ENCODE peak calls at places on chromosomes 13 and 19, in nine cellular contexts. W, J, Z, I, F, N, D, P and V are unnamed samples.

GRCh38 chr13:102651892-102652291 is 43.0 kb downstream of the METTL21C start:
- DNase-seq in W (no peak), J (no peak), Z (no peak), I (peak; percentile 83), F (no peak), N (peak; percentile 22), D (no peak), P (peak; percentile 75), V (no peak)

GRCh38 chr19:35582760-35583159 is 3.2 kb upstream of the PMIS2 start:
- DNase-seq in W (no peak), J (no peak), Z (no peak), I (no peak), F (no peak), N (no peak), D (no peak), P (no peak), V (no peak)

GRCh38 chr13:44894001-44894770 is 95.1 kb downstream of the NUFIP1 start:
- DNase-seq in W (no peak), J (no peak), Z (no peak), I (no peak), F (no peak), N (no peak), D (no peak), P (no peak), V (no peak)

GRCh38 chr13:48579167-48579918 is 46.5 kb upstream of the RCBTB2 start:
- DNase-seq in W (no peak), J (no peak), Z (no peak), I (no peak), F (peak; percentile 64), N (no peak), D (no peak), P (no peak), V (peak; percentile 57)

GRCh38 chr13:24671367-24672117 is 8.7 kb upstream of the ATP12A start:
- DNase-seq in W (no peak), J (peak; percentile 67), Z (no peak), I (no peak), F (peak; percentile 92), N (peak; percentile 84), D (peak; percentile 85), P (peak; percentile 96), V (peak; percentile 54)

GRCh38 chr19:35037716-35038622 is 3.6 kb upstream of the HPN start:
- DNase-seq in W (no peak), J (no peak), Z (peak; percentile 84), I (no peak), F (no peak), N (peak; percentile 56), D (no peak), P (peak; percentile 56), V (no peak)

GRCh38 chr19:1157931-1158884 is 15.9 kb downstream of the SBNO2 start:
- DNase-seq in W (no peak), J (no peak), Z (peak; percentile 54), I (no peak), F (no peak), N (no peak), D (no peak), P (no peak), V (no peak)

GRCh38 chr13:112859817-112860190 is 109.2 kb upstream of the MCF2L start:
- DNase-seq in W (no peak), J (no peak), Z (peak; percentile 55), I (no peak), F (peak; percentile 39), N (peak; percentile 59), D (no peak), P (peak; percentile 6), V (peak; percentile 55)

GRCh38 chr19:51097166-51097736 is 11.0 kb downstream of the CTU1 start:
- DNase-seq in W (peak; percentile 68), J (peak; percentile 31), Z (peak; percentile 74), I (no peak), F (peak; percentile 90), N (peak; percentile 71), D (no peak), P (peak; percentile 50), V (peak; percentile 81)

GRCh38 chr19:812049-812816 is 9.5 kb downstream of the PLPPR3 start:
- DNase-seq in W (no peak), J (no peak), Z (no peak), I (no peak), F (no peak), N (no peak), D (no peak), P (no peak), V (no peak)

GRCh38 chr13:33676700-33677048 is 141.3 kb upstream of the RFC3 start:
- DNase-seq in W (no peak), J (no peak), Z (peak; percentile 53), I (no peak), F (peak; percentile 66), N (peak; percentile 63), D (no peak), P (peak; percentile 32), V (no peak)

GRCh38 chr19:38210458-38210987 is 13.5 kb downstream of the DPF1 start:
- DNase-seq in W (peak; percentile 42), J (no peak), Z (peak; percentile 85), I (no peak), F (no peak), N (no peak), D (no peak), P (no peak), V (no peak)

GRCh38 chr13:60226507-60226906 is 62.8 kb upstream of the DIAPH3 start:
- DNase-seq in W (no peak), J (peak; percentile 12), Z (no peak), I (no peak), F (peak; percentile 7), N (peak; percentile 51), D (no peak), P (peak; percentile 45), V (no peak)

GRCh38 chr13:62687727-62688126 is 1272.1 kb upstream of the PCDH20 start:
- DNase-seq in W (no peak), J (no peak), Z (no peak), I (no peak), F (no peak), N (no peak), D (no peak), P (no peak), V (no peak)

GRCh38 chr19:1852294-1852646 is 4.0 kb upstream of the REXO1 start:
- DNase-seq in W (no peak), J (no peak), Z (no peak), I (no peak), F (no peak), N (no peak), D (no peak), P (no peak), V (no peak)

GRCh38 chr13:38530492-38530891 is 156.4 kb upstream of the FREM2 start:
- DNase-seq in W (no peak), J (no peak), Z (no peak), I (no peak), F (peak; percentile 24), N (peak; percentile 43), D (peak; percentile 4), P (peak; percentile 29), V (no peak)

GRCh38 chr19:1177322-1178114 is 3.5 kb upstream of the SBNO2 start:
- DNase-seq in W (no peak), J (peak; percentile 61), Z (peak; percentile 58), I (peak; percentile 86), F (peak; percentile 96), N (peak; percentile 98), D (peak; percentile 86), P (peak; percentile 98), V (no peak)

GRCh38 chr13:41587490-41587889 is 130.1 kb downstream of the RGCC start:
- DNase-seq in W (no peak), J (no peak), Z (no peak), I (no peak), F (no peak), N (no peak), D (no peak), P (no peak), V (no peak)

GRCh38 chr13:66225071-66225470 is 1005.1 kb downstream of the PCDH9 start:
- DNase-seq in W (no peak), J (no peak), Z (no peak), I (no peak), F (no peak), N (no peak), D (no peak), P (no peak), V (no peak)

GRCh38 chr13:31919241-31919640 is 112.3 kb upstream of the FRY start:
- DNase-seq in W (no peak), J (no peak), Z (no peak), I (no peak), F (no peak), N (no peak), D (no peak), P (no peak), V (no peak)
- TF ChIP-seq CTCF in W (no peak), J (no peak), Z (no peak), I (no peak), F (no peak), N (no peak), D (no peak), P (no peak), V (no peak)

DNA sequence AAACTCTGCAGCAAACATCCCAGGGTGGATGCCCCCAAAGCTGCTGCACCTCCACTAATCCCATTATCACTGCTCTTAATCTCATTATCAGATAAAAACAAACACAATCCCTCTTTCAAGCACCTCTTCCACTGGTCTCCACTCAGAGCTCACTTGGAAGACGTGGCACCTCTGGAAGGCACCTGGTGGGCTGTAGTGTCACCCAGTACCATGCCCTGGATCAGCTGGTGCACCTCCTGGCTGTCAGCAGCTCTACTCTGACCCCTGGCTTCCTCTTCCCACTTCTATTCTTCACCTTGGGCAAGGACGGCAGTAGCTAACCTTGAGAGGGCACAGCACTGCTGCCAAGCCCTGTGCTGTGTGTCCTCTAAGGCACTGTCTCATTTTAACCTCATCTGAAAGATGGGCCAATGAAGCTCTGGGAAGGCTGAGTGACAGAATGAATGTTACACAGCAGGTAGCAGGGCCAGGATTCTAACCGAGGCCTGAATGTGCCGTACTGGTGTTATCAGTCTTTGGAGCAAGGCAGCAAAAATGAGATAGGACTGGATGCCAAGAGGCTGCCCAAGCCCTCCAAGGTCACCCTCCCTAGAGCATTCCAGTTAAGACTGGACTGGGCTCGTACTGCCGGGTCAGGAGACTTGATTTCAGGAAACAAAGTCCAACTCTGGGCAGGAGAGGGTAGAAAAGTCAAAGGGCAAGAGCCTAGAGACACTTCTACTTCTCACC is 7.4 kb downstream of the BRD4 start:
- DNase-seq in W (no peak), J (no peak), Z (no peak), I (no peak), F (no peak), N (no peak), D (no peak), P (no peak), V (no peak)
- TF ChIP-seq CTCF in W (no peak), J (no peak), Z (no peak), I (no peak), F (no peak), N (no peak), D (no peak), P (no peak), V (peak; percentile 7)

GRCh38 chr13:22915442-22916082 is 265.2 kb upstream of the SGCG start:
- DNase-seq in W (peak; percentile 77), J (peak; percentile 22), Z (no peak), I (no peak), F (peak; percentile 23), N (peak; percentile 35), D (no peak), P (peak; percentile 24), V (peak; percentile 26)
- TF ChIP-seq CTCF in W (peak; percentile 61), J (no peak), Z (no peak), I (no peak), F (peak; percentile 11), N (no peak), D (no peak), P (no peak), V (no peak)

DNA sequence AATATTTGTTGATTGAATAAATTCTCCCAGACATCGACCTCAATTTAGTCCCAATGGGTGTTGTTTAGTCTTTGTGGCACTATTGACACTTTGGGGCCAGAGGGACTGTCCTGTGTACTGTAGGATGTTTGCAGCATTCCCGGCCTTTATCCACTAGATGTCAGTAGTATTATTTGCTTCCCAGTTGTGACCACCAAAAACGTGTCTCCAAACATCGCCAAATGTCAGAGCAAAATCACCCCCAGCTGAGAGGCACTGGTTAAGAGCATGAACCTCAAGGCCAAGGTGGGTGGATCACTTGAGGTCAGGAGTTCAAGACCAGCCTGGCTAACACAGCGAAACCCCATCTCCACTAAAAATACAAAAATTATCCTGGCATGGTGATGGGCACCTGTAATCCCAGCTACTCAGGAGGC is 15.4 kb downstream of the NLRP12 start:
- DNase-seq in W (no peak), J (peak; percentile 45), Z (no peak), I (no peak), F (peak; percentile 34), N (peak; percentile 70), D (no peak), P (peak; percentile 55), V (no peak)
- TF ChIP-seq CTCF in W (peak; percentile 58), J (peak; percentile 71), Z (no peak), I (no peak), F (peak; percentile 57), N (peak; percentile 69), D (peak; percentile 69), P (peak; percentile 80), V (no peak)